ENCODE peak calls at places on chromosomes 7 and 10, in eight cellular contexts. One of them, this sample, is unnamed. For H3K27me3, the result is how much of the 10 kb centered on the place peaks cover.

GRCh38 chr7:98557538-98558031 is 59.5 kb upstream of the NPTX2 start:
- DNase-seq in tibial nerve: no peak
- DNase-seq in tibial artery: no peak
- DNase-seq in WERI-Rb-1: no peak
- DNase-seq in MM.1S: no peak
- DNase-seq in HCT116: no peak
- DNase-seq in GM23248: no peak
- DNase-seq in IMR-90: no peak
- DNase-seq in this sample: no peak

GRCh38 chr7:70582921-70583895 is 548.7 kb upstream of the GALNT17 start:
- DNase-seq in tibial nerve: no peak
- DNase-seq in tibial artery: no peak
- DNase-seq in WERI-Rb-1: peak
- DNase-seq in MM.1S: no peak
- DNase-seq in HCT116: no peak
- DNase-seq in GM23248: no peak
- DNase-seq in IMR-90: no peak
- DNase-seq in this sample: no peak

GRCh38 chr7:2757904-2758672 is 70.1 kb downstream of the AMZ1 start:
- DNase-seq in tibial nerve: peak
- DNase-seq in tibial artery: peak
- DNase-seq in WERI-Rb-1: no peak
- DNase-seq in MM.1S: peak
- DNase-seq in HCT116: peak
- DNase-seq in GM23248: peak
- DNase-seq in IMR-90: peak
- DNase-seq in this sample: peak

GRCh38 chr7:75762350-75762917 is 9.6 kb downstream of the CCL26 start:
- DNase-seq in tibial nerve: no peak
- DNase-seq in tibial artery: no peak
- DNase-seq in WERI-Rb-1: no peak
- DNase-seq in MM.1S: peak
- DNase-seq in HCT116: peak
- DNase-seq in GM23248: peak
- DNase-seq in IMR-90: peak
- DNase-seq in this sample: peak

GRCh38 chr7:38187794-38188472 is 9.9 kb downstream of the STARD3NL start:
- DNase-seq in tibial nerve: no peak
- DNase-seq in tibial artery: no peak
- DNase-seq in WERI-Rb-1: no peak
- DNase-seq in MM.1S: no peak
- DNase-seq in HCT116: no peak
- DNase-seq in GM23248: no peak
- DNase-seq in IMR-90: no peak
- DNase-seq in this sample: no peak

GRCh38 chr7:113996405-113996804 is 77.6 kb upstream of the PPP1R3A start:
- DNase-seq in tibial nerve: no peak
- DNase-seq in tibial artery: no peak
- DNase-seq in WERI-Rb-1: no peak
- DNase-seq in MM.1S: no peak
- DNase-seq in HCT116: no peak
- DNase-seq in GM23248: no peak
- DNase-seq in IMR-90: peak
- DNase-seq in this sample: peak

GRCh38 chr7:106110885-106111670 is 1.0 kb downstream of the SYPL1 start:
- DNase-seq in tibial nerve: peak
- DNase-seq in tibial artery: no peak
- DNase-seq in WERI-Rb-1: no peak
- DNase-seq in MM.1S: peak
- DNase-seq in HCT116: no peak
- DNase-seq in GM23248: peak
- DNase-seq in IMR-90: no peak
- DNase-seq in this sample: peak

GRCh38 chr7:20307901-20308300 is 22.8 kb upstream of the ITGB8 start:
- DNase-seq in tibial nerve: no peak
- DNase-seq in tibial artery: no peak
- DNase-seq in WERI-Rb-1: no peak
- DNase-seq in MM.1S: no peak
- DNase-seq in HCT116: no peak
- DNase-seq in GM23248: no peak
- DNase-seq in IMR-90: no peak
- DNase-seq in this sample: no peak

GRCh38 chr7:131624536-131624935 is 68.1 kb upstream of the PODXL start:
- DNase-seq in tibial nerve: no peak
- DNase-seq in tibial artery: no peak
- DNase-seq in WERI-Rb-1: no peak
- DNase-seq in MM.1S: no peak
- DNase-seq in HCT116: no peak
- DNase-seq in GM23248: no peak
- DNase-seq in IMR-90: no peak
- DNase-seq in this sample: no peak

GRCh38 chr10:15817407-15818046 is 42.8 kb downstream of the MINDY3 start:
- DNase-seq in tibial nerve: no peak
- DNase-seq in tibial artery: no peak
- DNase-seq in WERI-Rb-1: no peak
- DNase-seq in MM.1S: no peak
- DNase-seq in HCT116: no peak
- DNase-seq in GM23248: no peak
- DNase-seq in IMR-90: peak
- DNase-seq in this sample: no peak

GRCh38 chr10:15824498-15824897 is 35.8 kb downstream of the MINDY3 start:
- DNase-seq in tibial nerve: no peak
- DNase-seq in tibial artery: no peak
- DNase-seq in WERI-Rb-1: no peak
- DNase-seq in MM.1S: peak
- DNase-seq in HCT116: no peak
- DNase-seq in GM23248: peak
- DNase-seq in IMR-90: peak
- DNase-seq in this sample: no peak

GRCh38 chr10:15815242-15815885 is 44.9 kb downstream of the MINDY3 start:
- DNase-seq in tibial nerve: no peak
- DNase-seq in tibial artery: no peak
- DNase-seq in WERI-Rb-1: no peak
- DNase-seq in MM.1S: no peak
- DNase-seq in HCT116: no peak
- DNase-seq in GM23248: no peak
- DNase-seq in IMR-90: no peak
- DNase-seq in this sample: no peak

GRCh38 chr10:15821046-15821683 is 39.1 kb downstream of the MINDY3 start:
- DNase-seq in tibial nerve: no peak
- DNase-seq in tibial artery: no peak
- DNase-seq in WERI-Rb-1: no peak
- DNase-seq in MM.1S: peak
- DNase-seq in HCT116: no peak
- DNase-seq in GM23248: no peak
- DNase-seq in IMR-90: no peak
- DNase-seq in this sample: no peak
- H3K27ac ChIP-seq in tibial nerve: no peak
- H3K27ac ChIP-seq in tibial artery: peak
- H3K27ac ChIP-seq in WERI-Rb-1: no peak
- H3K27ac ChIP-seq in MM.1S: peak
- H3K27ac ChIP-seq in HCT116: no peak
- H3K27ac ChIP-seq in GM23248: no peak
- H3K27ac ChIP-seq in IMR-90: no peak
- H3K27ac ChIP-seq in this sample: no peak

DNA sequence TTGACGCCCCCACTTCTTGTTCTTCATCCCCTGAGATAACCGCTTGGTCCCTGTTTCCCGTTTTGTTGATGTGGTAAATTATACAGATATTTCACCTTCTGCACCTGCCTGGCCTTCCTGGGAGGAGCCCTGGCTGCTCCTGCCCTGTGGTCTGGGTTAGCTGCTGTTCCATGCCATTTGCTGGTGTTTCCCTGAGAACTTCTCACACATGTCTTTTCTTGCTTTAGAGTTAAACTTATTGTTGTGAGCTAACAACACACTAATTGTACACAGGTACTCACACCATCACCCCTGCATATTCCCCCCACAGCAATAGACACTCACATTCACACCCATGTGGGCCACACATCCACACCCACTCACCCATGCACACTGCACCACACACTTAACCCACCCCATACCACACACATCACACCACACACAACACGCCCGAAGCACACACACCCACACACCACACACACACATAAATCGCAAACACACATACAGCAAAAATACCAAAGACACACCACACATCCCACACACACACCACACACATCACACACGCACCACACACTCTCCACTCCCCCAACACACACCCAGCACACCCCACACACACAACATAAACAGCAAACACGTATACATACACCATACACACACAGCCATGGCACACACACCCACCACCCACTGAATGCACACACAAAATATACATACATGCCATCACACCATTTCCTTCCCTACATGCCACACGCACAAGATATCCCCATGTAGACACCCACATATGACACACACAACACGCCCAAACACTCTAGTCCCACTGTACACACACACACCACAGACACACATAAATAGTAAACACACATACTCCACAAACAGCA is 19.4 kb upstream of the ANTXRL start:
- DNase-seq in tibial nerve: no peak
- DNase-seq in tibial artery: no peak
- DNase-seq in WERI-Rb-1: no peak
- DNase-seq in MM.1S: no peak
- DNase-seq in HCT116: no peak
- DNase-seq in GM23248: no peak
- DNase-seq in IMR-90: no peak
- DNase-seq in this sample: no peak
- H3K4me3 ChIP-seq in tibial nerve: no peak
- H3K4me3 ChIP-seq in tibial artery: no peak
- H3K4me3 ChIP-seq in WERI-Rb-1: no peak
- H3K4me3 ChIP-seq in MM.1S: no peak
- H3K4me3 ChIP-seq in HCT116: no peak
- H3K4me3 ChIP-seq in GM23248: no peak
- H3K4me3 ChIP-seq in IMR-90: no peak
- H3K4me3 ChIP-seq in this sample: no peak

GRCh38 chr10:110649652-110650264 is 5.6 kb downstream of the RBM20 start:
- DNase-seq in tibial nerve: no peak
- DNase-seq in tibial artery: no peak
- DNase-seq in WERI-Rb-1: no peak
- DNase-seq in MM.1S: no peak
- DNase-seq in HCT116: no peak
- DNase-seq in GM23248: no peak
- DNase-seq in IMR-90: no peak
- DNase-seq in this sample: no peak

GRCh38 chr10:110644598-110645462 is 694 bp downstream of the RBM20 start:
- DNase-seq in tibial nerve: no peak
- DNase-seq in tibial artery: no peak
- DNase-seq in WERI-Rb-1: no peak
- DNase-seq in MM.1S: no peak
- DNase-seq in HCT116: no peak
- DNase-seq in GM23248: no peak
- DNase-seq in IMR-90: no peak
- DNase-seq in this sample: no peak

GRCh38 chr10:110648743-110649651 is 4.9 kb downstream of the RBM20 start:
- DNase-seq in tibial nerve: no peak
- DNase-seq in tibial artery: no peak
- DNase-seq in WERI-Rb-1: no peak
- DNase-seq in MM.1S: no peak
- DNase-seq in HCT116: no peak
- DNase-seq in GM23248: peak
- DNase-seq in IMR-90: peak
- DNase-seq in this sample: peak

GRCh38 chr10:110646417-110647135 is 2.4 kb downstream of the RBM20 start:
- DNase-seq in tibial nerve: no peak
- DNase-seq in tibial artery: no peak
- DNase-seq in WERI-Rb-1: no peak
- DNase-seq in MM.1S: no peak
- DNase-seq in HCT116: no peak
- DNase-seq in GM23248: no peak
- DNase-seq in IMR-90: no peak
- DNase-seq in this sample: no peak

GRCh38 chr10:110647136-110647430 is 2.9 kb downstream of the RBM20 start:
- DNase-seq in tibial nerve: no peak
- DNase-seq in tibial artery: no peak
- DNase-seq in WERI-Rb-1: no peak
- DNase-seq in MM.1S: no peak
- DNase-seq in HCT116: no peak
- DNase-seq in GM23248: no peak
- DNase-seq in IMR-90: peak
- DNase-seq in this sample: no peak
- H3K27me3 ChIP-seq in tibial nerve: under half
- H3K27me3 ChIP-seq in tibial artery: under half
- H3K27me3 ChIP-seq in WERI-Rb-1: under half
- H3K27me3 ChIP-seq in MM.1S: under half
- H3K27me3 ChIP-seq in HCT116: under half
- H3K27me3 ChIP-seq in GM23248: half or more
- H3K27me3 ChIP-seq in IMR-90: under half
- H3K27me3 ChIP-seq in this sample: under half

DNA sequence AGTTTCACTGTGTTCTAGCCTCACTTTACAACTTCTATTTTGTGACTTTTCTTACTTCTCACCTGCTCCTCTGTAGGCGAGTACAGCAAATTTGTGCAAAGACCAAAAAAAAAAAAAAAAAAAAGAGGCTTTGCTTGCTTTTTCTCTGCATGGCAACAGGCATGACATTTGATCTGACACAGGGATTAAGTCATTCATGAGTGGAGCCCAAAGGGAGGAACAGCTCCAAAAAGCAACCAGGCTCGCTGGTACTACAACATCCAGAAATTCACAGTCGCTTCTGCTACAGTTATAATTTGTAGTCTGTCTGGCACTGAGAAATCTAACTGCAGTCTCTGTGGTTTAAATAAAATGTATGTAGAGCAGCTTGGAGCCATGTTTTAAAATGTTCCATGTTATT is 31.7 kb downstream of the MKX start:
- DNase-seq in tibial nerve: no peak
- DNase-seq in tibial artery: no peak
- DNase-seq in WERI-Rb-1: no peak
- DNase-seq in MM.1S: no peak
- DNase-seq in HCT116: no peak
- DNase-seq in GM23248: peak
- DNase-seq in IMR-90: no peak
- DNase-seq in this sample: no peak
- H3K27ac ChIP-seq in tibial nerve: no peak
- H3K27ac ChIP-seq in tibial artery: peak
- H3K27ac ChIP-seq in WERI-Rb-1: no peak
- H3K27ac ChIP-seq in MM.1S: no peak
- H3K27ac ChIP-seq in HCT116: no peak
- H3K27ac ChIP-seq in GM23248: peak
- H3K27ac ChIP-seq in IMR-90: no peak
- H3K27ac ChIP-seq in this sample: no peak

DNA sequence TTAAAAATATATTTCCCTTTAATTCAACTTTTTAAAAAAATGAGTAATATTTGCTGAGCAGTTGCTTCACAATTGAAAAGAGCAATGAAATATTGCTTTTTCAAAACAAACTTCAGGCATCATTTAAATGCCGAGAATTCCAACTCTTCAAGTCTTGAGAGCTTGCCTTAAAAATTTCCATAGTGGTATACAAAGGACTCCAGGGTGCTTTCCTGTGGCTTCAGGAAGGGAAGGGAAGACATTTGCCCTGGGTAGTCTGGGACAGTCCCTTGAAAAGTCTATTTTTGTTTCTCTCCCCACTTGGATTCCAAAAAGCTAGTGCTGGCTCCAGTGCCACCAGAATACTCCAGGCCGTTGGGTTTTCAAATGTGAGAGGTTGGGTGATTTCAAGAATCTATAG is 71.7 kb downstream of the HYCC1 start:
- DNase-seq in tibial nerve: no peak
- DNase-seq in tibial artery: no peak
- DNase-seq in WERI-Rb-1: no peak
- DNase-seq in MM.1S: no peak
- DNase-seq in HCT116: no peak
- DNase-seq in GM23248: no peak
- DNase-seq in IMR-90: no peak
- DNase-seq in this sample: no peak
- H3K4me3 ChIP-seq in tibial nerve: no peak
- H3K4me3 ChIP-seq in tibial artery: no peak
- H3K4me3 ChIP-seq in WERI-Rb-1: no peak
- H3K4me3 ChIP-seq in MM.1S: no peak
- H3K4me3 ChIP-seq in HCT116: no peak
- H3K4me3 ChIP-seq in GM23248: no peak
- H3K4me3 ChIP-seq in IMR-90: no peak
- H3K4me3 ChIP-seq in this sample: no peak

This sample was measured in brain microvascular endothelial cell.